ENCODE peak calls at places on chromosomes 3 and 15, in four cellular contexts. X, J, B and V are unnamed samples.

GRCh38 chr3:157477441-157477840 is 25.8 kb downstream of the VEPH1 start:
- DNase-seq in J (no peak), B (no peak), X (no peak), V (no peak)

GRCh38 chr3:49417516-49418120 is 4.7 kb downstream of the AMT start:
- DNase-seq in J (no peak), X (no peak), B (no peak), V (no peak)

GRCh38 chr15:74251187-74251811 is 15.2 kb downstream of the CCDC33 start:
- DNase-seq in J (peak; percentile 87), X (no peak), B (no peak), V (no peak)

GRCh38 chr3:58366699-58367098 is 34.0 kb downstream of the PXK start:
- DNase-seq in B (peak; percentile 45), J (no peak), X (no peak), V (no peak)

GRCh38 chr3:52238761-52239701 is at the start of gene TWF2:
- DNase-seq in X (peak; percentile 82), B (peak; percentile 85), J (peak; percentile 80), V (peak; percentile 86)

GRCh38 chr15:71781179-71781964 is 29.0 kb upstream of the NR2E3 start:
- DNase-seq in B (no peak), X (no peak), J (no peak), V (no peak)

GRCh38 chr15:85754993-85755392 is 39.7 kb downstream of the KLHL25 start:
- DNase-seq in B (peak; percentile 46), J (peak; percentile 61), X (no peak), V (no peak)

GRCh38 chr3:141876891-141877561 is 583 bp downstream of the ATP1B3 start:
- DNase-seq in X (peak; percentile 64), J (peak; percentile 39), B (peak; percentile 48), V (peak; percentile 57)

GRCh38 chr3:169629895-169630294 is 33.6 kb downstream of the MECOM start:
- DNase-seq in X (no peak), B (no peak), J (no peak), V (no peak)

GRCh38 chr15:29670945-29671307 is 151.3 kb downstream of the TJP1 start:
- DNase-seq in B (peak; percentile 81), J (no peak), X (peak; percentile 26), V (peak; percentile 54)

GRCh38 chr3:72274511-72275295 is 489.8 kb upstream of the PROK2 start:
- DNase-seq in B (peak; percentile 93), J (peak; percentile 46), X (no peak), V (no peak)

GRCh38 chr15:72445426-72445825 is 28.7 kb upstream of the ARIH1 start:
- DNase-seq in B (peak; percentile 15), J (no peak), X (no peak), V (no peak)

GRCh38 chr3:127824151-127824825 is 2.0 kb upstream of the MGLL start:
- DNase-seq in X (no peak), J (no peak), B (no peak), V (no peak)

GRCh38 chr3:190084983-190085382 is 35.7 kb downstream of the P3H2 start:
- DNase-seq in J (no peak), B (no peak), X (no peak), V (no peak)

GRCh38 chr15:36643551-36643950 is 64.1 kb downstream of the CDIN1 start:
- DNase-seq in B (no peak), J (no peak), X (no peak), V (peak; percentile 0)

GRCh38 chr3:156201411-156202405 is 81.3 kb downstream of the KCNAB1 start:
- DNase-seq in B (no peak), J (no peak), X (no peak), V (no peak)

GRCh38 chr3:70531063-70531657 is 218.7 kb upstream of the MDFIC2 start:
- DNase-seq in J (no peak), B (peak; percentile 60), X (peak; percentile 52), V (no peak)

GRCh38 chr15:94532226-94532625 is 300.9 kb downstream of the MCTP2 start:
- DNase-seq in X (no peak), J (no peak), B (no peak), V (no peak)

GRCh38 chr3:188712257-188712924 is 459.4 kb upstream of the TPRG1 start:
- DNase-seq in B (peak; percentile 75), X (peak; percentile 64), J (no peak), V (no peak)

GRCh38 chr15:90340345-90340744 is 11.7 kb upstream of the ZNF774 start:
- DNase-seq in B (no peak), X (no peak), J (no peak), V (peak; percentile 80)

GRCh38 chr3:159032311-159032710 is 230.5 kb downstream of the MFSD1 start:
- DNase-seq in J (no peak), X (no peak), B (no peak), V (no peak)

GRCh38 chr3:194838236-194838635 is 152.6 kb downstream of the FAM43A start:
- DNase-seq in B (no peak), X (no peak), J (no peak), V (no peak)

GRCh38 chr3:29282431-29283296 is 1.8 kb downstream of the RBMS3 start:
- DNase-seq in B (peak; percentile 71), J (no peak), X (peak; percentile 86), V (no peak)

GRCh38 chr15:40258544-40258943 is 19.7 kb downstream of the PAK6 start:
- DNase-seq in J (no peak), X (no peak), B (no peak), V (no peak)
- TF ChIP-seq CTCF in J (no peak), X (no peak), B (no peak), V (no peak)

GRCh38 chr3:62892045-62892444 is 16.8 kb upstream of the CADPS start:
- DNase-seq in X (no peak), J (no peak), B (no peak), V (no peak)
- TF ChIP-seq CTCF in X (no peak), J (no peak), B (no peak), V (no peak)

GRCh38 chr3:33091746-33092145 is 5.2 kb downstream of the GLB1 start:
- DNase-seq in J (no peak), X (no peak), B (no peak), V (no peak)

GRCh38 chr3:33089515-33089914 is 7.4 kb downstream of the GLB1 start:
- DNase-seq in X (no peak), B (no peak), J (no peak), V (no peak)

GRCh38 chr3:33096103-33096868 is 660 bp downstream of the GLB1 start:
- DNase-seq in X (peak; percentile 38), J (peak; percentile 60), B (peak; percentile 55), V (peak; percentile 35)

GRCh38 chr3:33092496-33093254 is 4.3 kb downstream of the GLB1 start:
- DNase-seq in J (no peak), X (no peak), B (no peak), V (no peak)

GRCh38 chr3:33093847-33094246 is 3.1 kb downstream of the GLB1 start:
- DNase-seq in X (no peak), B (no peak), J (no peak), V (no peak)
- TF ChIP-seq CTCF in X (no peak), B (no peak), J (no peak), V (no peak)

DNA sequence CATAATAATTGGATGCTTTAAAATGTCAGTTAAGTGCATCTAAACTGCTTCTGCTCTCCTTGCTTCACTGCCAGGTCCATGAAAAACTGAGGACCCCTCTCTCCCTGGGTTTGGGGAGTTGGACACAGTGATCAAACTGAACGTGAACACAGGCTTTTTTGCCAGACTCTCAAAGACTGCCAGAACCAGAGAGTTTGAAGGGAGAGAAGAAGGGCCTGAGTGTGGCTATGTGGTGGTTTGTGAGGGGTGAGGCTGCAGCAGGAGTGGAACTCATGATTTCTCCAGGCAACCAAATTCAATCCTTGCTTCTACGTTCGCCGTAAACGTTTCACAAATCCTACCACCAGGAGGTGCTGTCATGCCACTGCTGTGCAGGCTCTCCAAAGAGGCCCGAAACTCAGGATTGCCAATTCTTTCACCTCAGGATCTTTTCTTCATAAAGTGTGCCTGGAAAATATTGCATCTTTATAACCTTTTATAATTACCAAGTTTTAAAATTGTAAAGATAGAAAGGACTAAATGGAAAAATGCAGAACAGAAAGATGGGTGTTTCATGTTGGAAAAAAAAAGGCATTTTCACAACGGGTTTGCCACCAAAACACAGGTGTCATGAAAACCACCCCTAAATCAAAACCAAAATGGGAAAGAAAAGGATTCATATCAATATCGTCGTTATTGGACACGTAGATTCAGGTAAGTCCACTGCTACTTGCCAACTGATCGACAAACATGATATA is 19.7 kb downstream of the TM4SF4 start:
- DNase-seq in B (peak; percentile 86), X (peak; percentile 76), J (no peak), V (peak; percentile 85)
- TF ChIP-seq CTCF in B (peak; percentile 89), X (peak; percentile 83), J (peak; percentile 85), V (peak; percentile 98)

GRCh38 chr3:46558184-46559029 is 7.7 kb downstream of the LRRC2 start:
- DNase-seq in J (peak; percentile 82), X (peak; percentile 84), B (peak; percentile 91), V (peak; percentile 91)
- TF ChIP-seq CTCF in J (peak; percentile 63), X (peak; percentile 69), B (peak; percentile 70), V (peak; percentile 53)

GRCh38 chr15:59594991-59595390 is 16.6 kb upstream of the GCNT3 start:
- DNase-seq in B (no peak), X (no peak), J (no peak), V (no peak)
- TF ChIP-seq CTCF in B (no peak), X (no peak), J (no peak), V (no peak)

GRCh38 chr3:13011369-13012227 is 61.6 kb downstream of the IQSEC1 start:
- DNase-seq in B (no peak), J (no peak), X (no peak), V (peak; percentile 55)
- TF ChIP-seq CTCF in B (no peak), J (no peak), X (no peak), V (no peak)

GRCh38 chr15:41971089-41971892 is 1.1 kb downstream of the EHD4 start:
- DNase-seq in X (peak; percentile 83), B (peak; percentile 61), J (peak; percentile 60), V (peak; percentile 44)
- TF ChIP-seq CTCF in X (peak; percentile 1), B (no peak), J (peak; percentile 15), V (no peak)

GRCh38 chr15:25385986-25386385 is 52.8 kb downstream of the UBE3A start:
- DNase-seq in J (no peak), X (no peak), B (no peak), V (no peak)
- TF ChIP-seq CTCF in J (no peak), X (no peak), B (no peak), V (no peak)